ENCODE peak calls at places on chromosomes 4 and X, in four cellular contexts. Q is GM12878, L is WTC11, F is K562. K is an unnamed sample.

GRCh38 chr4:2696423-2696822 is 59.7 kb downstream of the TNIP2 start:
- DNase-seq in Q (peak; percentile 96), L (no peak), F (no peak), K (no peak)

GRCh38 chr4:71026086-71026485 is 32.6 kb downstream of the DCK start:
- DNase-seq in Q (no peak), L (no peak), F (peak; percentile 59), K (peak; percentile 16)

GRCh38 chr4:75940692-75941253 is at the start of gene NAAA:
- DNase-seq in Q (no peak), L (peak; percentile 81), F (peak; percentile 78), K (peak; percentile 92)

GRCh38 chr4:55444822-55445221 is 49.1 kb downstream of the TMEM165 start:
- DNase-seq in Q (no peak), L (no peak), F (peak; percentile 15), K (no peak)

GRCh38 chr4:61443813-61444510 is 243.8 kb downstream of the ADGRL3 start:
- DNase-seq in Q (no peak), L (no peak), F (no peak), K (no peak)

GRCh38 chrX:22748093-22748999 is 251.4 kb upstream of the DDX53 start:
- DNase-seq in Q (no peak), L (peak; percentile 50), F (peak; percentile 10), K (peak; percentile 40)

GRCh38 chr4:121669163-121669550 is 27.6 kb downstream of the ANXA5 start:
- DNase-seq in Q (no peak), L (no peak), F (no peak), K (no peak)

GRCh38 chr4:531721-532565 is 32.9 kb downstream of the PIGG start:
- DNase-seq in Q (no peak), L (no peak), F (no peak), K (no peak)

GRCh38 chr4:66097271-66097670 is 427.0 kb upstream of the EPHA5 start:
- DNase-seq in Q (no peak), L (no peak), F (no peak), K (no peak)

GRCh38 chrX:123990169-123990568 is 28.7 kb downstream of the STAG2 start:
- DNase-seq in Q (no peak), L (no peak), F (no peak), K (no peak)

GRCh38 chrX:123994730-123995129 is 33.2 kb downstream of the STAG2 start:
- DNase-seq in Q (no peak), L (no peak), F (no peak), K (no peak)

GRCh38 chrX:123993326-123993725 is 31.8 kb downstream of the STAG2 start:
- DNase-seq in Q (no peak), L (no peak), F (no peak), K (no peak)

GRCh38 chrX:123990602-123991001 is 29.1 kb downstream of the STAG2 start:
- DNase-seq in Q (no peak), L (no peak), F (no peak), K (no peak)

DNA sequence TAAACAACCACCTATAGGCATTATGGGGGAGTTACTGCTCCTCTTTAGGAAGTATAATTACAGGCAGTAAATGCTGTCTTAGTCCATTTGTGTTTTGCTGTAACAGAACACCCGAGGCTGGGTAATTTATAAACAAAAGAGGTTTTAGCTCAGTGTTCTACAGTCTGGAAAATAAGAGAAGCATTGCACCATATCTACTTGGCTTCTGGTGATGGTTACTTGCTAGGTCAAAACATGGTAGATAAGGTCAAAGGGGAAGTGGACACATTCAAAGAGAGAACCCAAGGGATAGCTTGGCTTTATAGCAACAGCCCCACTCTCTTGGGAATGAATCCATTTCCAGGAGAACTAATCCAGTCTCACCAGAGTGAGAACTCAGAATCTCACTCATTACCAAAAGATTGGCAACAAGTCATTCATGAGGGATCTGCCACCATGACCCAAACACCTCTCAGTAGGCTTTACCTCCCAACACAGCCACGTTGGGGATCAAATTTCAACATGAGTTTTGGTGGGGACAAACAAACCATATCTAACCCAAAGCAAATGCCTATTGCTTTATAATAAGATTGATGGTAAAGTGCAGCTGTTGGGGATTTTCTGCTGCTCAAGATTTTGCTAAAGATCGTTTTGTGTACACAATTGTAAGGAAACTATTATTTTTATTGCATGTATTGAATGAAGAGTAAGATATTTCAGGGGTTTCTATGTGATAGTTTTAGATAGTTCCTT is 32.6 kb downstream of the STAG2 start:
- DNase-seq in Q (no peak), L (no peak), F (no peak), K (no peak)
- TF ChIP-seq USF1 in Q (no peak), L (no peak), F (no peak), K (no peak)

GRCh38 chrX:74160358-74160757 is 143.6 kb upstream of the ZCCHC13 start:
- DNase-seq in Q (no peak), L (no peak), F (no peak), K (no peak)
- TF ChIP-seq USF1 in Q (no peak), L (no peak), F (no peak), K (no peak)

DNA sequence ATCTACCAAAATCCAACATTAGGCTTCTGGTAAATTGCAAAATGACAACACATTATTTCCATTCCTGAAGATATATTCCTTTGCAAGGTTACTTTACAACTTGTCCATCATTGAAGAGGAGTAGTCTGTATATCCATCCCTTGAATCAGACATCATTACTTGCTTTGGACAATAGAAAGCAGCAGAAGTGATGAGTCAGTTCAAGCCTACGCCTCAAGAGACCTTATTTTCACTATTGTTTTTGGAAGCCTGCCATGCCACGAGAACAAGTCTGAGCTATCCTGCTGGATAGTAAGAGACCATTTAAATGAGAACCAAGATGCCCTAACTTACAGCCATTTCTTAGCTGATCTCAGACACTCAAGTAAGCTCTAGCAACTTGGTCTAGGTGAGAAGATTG is 246.0 kb upstream of the HHIP start:
- DNase-seq in Q (no peak), L (no peak), F (no peak), K (no peak)
- TF ChIP-seq USF1 in Q (no peak), L (no peak), F (no peak), K (no peak)

GRCh38 chrX:42533761-42534160 is 244.2 kb downstream of the PPP1R2C start:
- DNase-seq in Q (no peak), L (no peak), F (no peak), K (no peak)
- TF ChIP-seq USF1 in Q (no peak), L (no peak), F (no peak), K (no peak)